ENCODE peak calls at places on chromosomes 5 and 9, in nine cellular contexts. Y is CD8-positive, alpha-beta T cell; T is fibroblast of lung; L is tibial artery; X is DND-41; F is mucosa of descending colon; D is GM23248; G is ascending aorta; Z is IMR-90. J is an unnamed sample. For H3K4me1 and H3K36me3, the result is how much of the 10 kb centered on the place peaks cover.

GRCh38 chr5:11251242-11251641 is 490.2 kb upstream of the DAP start:
- DNase-seq in Y (no peak), T (peak), L (no peak), X (no peak), F (no peak), D (peak), G (no peak), Z (peak), J (no peak)

GRCh38 chr9:16768816-16769215 is 101.7 kb downstream of the BNC2 start:
- DNase-seq in Y (no peak), T (no peak), L (no peak), X (no peak), F (no peak), D (no peak), G (no peak), Z (no peak), J (no peak)

GRCh38 chr9:124493794-124494479 is 13.3 kb downstream of the NR5A1 start:
- DNase-seq in Y (no peak), T (no peak), L (no peak), X (no peak), F (no peak), D (no peak), G (no peak), Z (no peak), J (no peak)

GRCh38 chr9:120982851-120983250 is 56.3 kb upstream of the TRAF1 start:
- DNase-seq in Y (no peak), T (no peak), L (no peak), X (no peak), F (no peak), D (peak), G (no peak), Z (peak), J (no peak)

GRCh38 chr5:145946112-145946861 is 9.9 kb downstream of the SH3RF2 start:
- DNase-seq in Y (no peak), T (peak), L (no peak), X (no peak), F (no peak), D (peak), G (no peak), Z (peak), J (no peak)

GRCh38 chr5:95887977-95888376 is 65.5 kb upstream of the GLRX start:
- DNase-seq in Y (no peak), T (no peak), L (no peak), X (no peak), F (no peak), D (no peak), G (no peak), Z (no peak), J (no peak)

GRCh38 chr9:7266911-7267555 is 509.3 kb downstream of the KDM4C start:
- DNase-seq in Y (no peak), T (no peak), L (no peak), X (no peak), F (peak), D (no peak), G (no peak), Z (no peak), J (no peak)

GRCh38 chr5:32771037-32771436 is 59.9 kb downstream of the NPR3 start:
- DNase-seq in Y (no peak), T (no peak), L (peak), X (no peak), F (no peak), D (no peak), G (no peak), Z (no peak), J (no peak)

GRCh38 chr5:73625905-73626811 is at the start of gene ARHGEF28:
- DNase-seq in Y (no peak), T (peak), L (peak), X (no peak), F (peak), D (peak), G (peak), Z (peak), J (peak)

GRCh38 chr5:148853868-148854267 is 27.5 kb downstream of the ADRB2 start:
- DNase-seq in Y (no peak), T (no peak), L (no peak), X (no peak), F (no peak), D (no peak), G (no peak), Z (no peak), J (no peak)

GRCh38 chr5:148846930-148847329 is 20.5 kb downstream of the ADRB2 start:
- DNase-seq in Y (no peak), T (peak), L (no peak), X (no peak), F (no peak), D (peak), G (no peak), Z (peak), J (no peak)

GRCh38 chr5:148848378-148849031 is 22.1 kb downstream of the ADRB2 start:
- DNase-seq in Y (no peak), T (no peak), L (no peak), X (no peak), F (no peak), D (no peak), G (no peak), Z (no peak), J (no peak)

GRCh38 chr5:148849461-148849860 is 23.1 kb downstream of the ADRB2 start:
- DNase-seq in Y (peak), T (no peak), L (no peak), X (no peak), F (peak), D (no peak), G (no peak), Z (no peak), J (no peak)

GRCh38 chr5:148850836-148851235 is 24.4 kb downstream of the ADRB2 start:
- DNase-seq in Y (no peak), T (no peak), L (no peak), X (no peak), F (no peak), D (no peak), G (no peak), Z (no peak), J (no peak)
- H3K4me1 ChIP-seq in Y (half or more), T (under half), L (under half), X (under half), F (under half), D (under half), G (under half), Z (under half), J (under half)

GRCh38 chr5:133612021-133612860 is at the start of gene FSTL4:
- DNase-seq in Y (no peak), T (no peak), L (no peak), X (no peak), F (peak), D (no peak), G (no peak), Z (no peak), J (peak)
- H3K4me3 ChIP-seq in Y (peak), T (no peak), L (peak), X (no peak), F (no peak), D (no peak), G (peak), Z (no peak), J (peak)

GRCh38 chr5:53364098-53364497 is 116.3 kb upstream of the FST start:
- DNase-seq in Y (no peak), T (peak), L (no peak), X (no peak), F (no peak), D (peak), G (no peak), Z (peak), J (no peak)
- H3K36me3 ChIP-seq in Y (under half), T (under half), L (under half), X (under half), F (under half), D (under half), G (under half), Z (under half), J (under half)

GRCh38 chr5:36879274-36880033 is 2.9 kb downstream of the NIPBL start:
- DNase-seq in Y (no peak), T (no peak), L (no peak), X (no peak), F (no peak), D (no peak), G (no peak), Z (no peak), J (no peak)
- H3K4me1 ChIP-seq in Y (half or more), T (under half), L (under half), X (under half), F (under half), D (under half), G (under half), Z (under half), J (half or more)

DNA sequence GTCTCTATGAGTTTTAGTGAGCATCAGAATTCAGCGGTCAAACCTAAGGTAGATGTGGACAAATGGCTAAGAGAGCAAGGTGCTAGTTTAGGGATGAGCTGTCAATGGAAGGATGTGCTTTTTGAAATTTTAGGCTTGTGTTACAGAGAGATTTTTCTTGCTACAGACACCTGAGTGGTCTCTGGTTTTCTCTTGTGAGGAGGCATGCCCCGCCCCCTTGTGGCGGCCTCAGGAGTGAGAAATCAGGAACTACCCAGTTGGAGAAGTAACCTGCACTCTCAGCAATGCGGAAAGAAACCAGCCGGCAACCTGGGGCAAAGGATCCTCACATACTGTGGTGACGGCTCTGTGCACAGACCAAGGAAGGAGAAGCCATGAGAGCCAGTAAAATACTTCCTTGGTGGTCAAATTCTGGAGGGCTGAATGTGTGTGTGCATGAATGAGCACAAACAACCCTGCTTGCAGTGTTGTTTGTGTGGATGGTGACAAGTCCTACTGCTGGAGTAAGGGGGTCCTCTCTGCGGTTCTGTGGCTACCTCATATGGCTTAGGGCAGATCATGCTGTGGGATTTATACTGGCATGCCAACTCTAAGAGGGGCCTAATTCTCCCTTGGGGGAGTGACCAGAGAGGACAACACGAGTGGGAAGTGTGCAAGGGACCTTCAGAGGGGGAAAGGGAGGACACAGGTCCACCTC is 16.7 kb upstream of the HSD17B4 start:
- DNase-seq in Y (peak), T (peak), L (peak), X (peak), F (peak), D (peak), G (peak), Z (peak), J (peak)
- H3K4me3 ChIP-seq in Y (no peak), T (no peak), L (no peak), X (no peak), F (no peak), D (no peak), G (no peak), Z (no peak), J (no peak)

GRCh38 chr9:37412431-37413151 is 9.9 kb upstream of the GRHPR start:
- DNase-seq in Y (no peak), T (peak), L (no peak), X (no peak), F (no peak), D (no peak), G (no peak), Z (peak), J (no peak)
- H3K36me3 ChIP-seq in Y (under half), T (under half), L (under half), X (under half), F (under half), D (under half), G (under half), Z (under half), J (under half)